ENCODE peak calls at places on chromosomes 12 and 14, in five cellular contexts. V is ovary, D is stomach, X is uterus, W is testis. J is an unnamed sample.

GRCh38 chr14:82445810-82446575 is 912.3 kb upstream of the SEL1L start:
- DNase-seq in D (no peak), W (no peak), X (no peak), V (no peak), J (no peak)

GRCh38 chr14:24513009-24513408 is 4.9 kb upstream of the CMA1 start:
- DNase-seq in W (no peak), X (no peak), V (no peak), D (no peak), J (no peak)

GRCh38 chr12:12684375-12685106 is 11.4 kb downstream of the GPR19 start:
- DNase-seq in V (no peak), X (no peak), D (no peak), W (peak), J (peak)

GRCh38 chr12:112340983-112341840 is 41.0 kb downstream of the HECTD4 start:
- DNase-seq in X (no peak), W (no peak), D (no peak), V (no peak), J (no peak)

GRCh38 chr14:56412453-56413434 is 166.9 kb upstream of the TMEM260 start:
- DNase-seq in X (no peak), V (no peak), W (no peak), D (no peak), J (no peak)

GRCh38 chr14:92026548-92027190 is 13.2 kb downstream of the TRIP11 start:
- DNase-seq in X (no peak), D (no peak), V (no peak), W (no peak), J (no peak)

GRCh38 chr12:38544357-38545066 is 227.9 kb downstream of the ALG10B start:
- DNase-seq in V (no peak), D (no peak), X (no peak), W (peak), J (no peak)

GRCh38 chr14:56491299-56492285 is 88.0 kb upstream of the TMEM260 start:
- DNase-seq in W (peak), V (peak), X (no peak), D (no peak), J (peak)

GRCh38 chr12:12585115-12585862 is 22.6 kb upstream of the DUSP16 start:
- DNase-seq in X (no peak), V (no peak), W (no peak), D (no peak), J (peak)

GRCh38 chr12:12735301-12735700 is 18.1 kb downstream of the CDKN1B start:
- DNase-seq in W (no peak), X (no peak), D (no peak), V (no peak), J (no peak)

GRCh38 chr14:96255501-96256366 is at the start of gene BDKRB1:
- DNase-seq in W (no peak), V (no peak), X (no peak), D (no peak), J (no peak)
- TF ChIP-seq POLR2A in W (no peak), V (no peak), X (no peak), D (no peak), J (no peak)

GRCh38 chr14:105410642-105411016 is 9.0 kb upstream of the MTA1 start:
- DNase-seq in X (no peak), D (no peak), W (no peak), V (no peak), J (no peak)

GRCh38 chr14:105411017-105411941 is 8.3 kb upstream of the MTA1 start:
- DNase-seq in W (no peak), V (no peak), D (peak), X (no peak), J (peak)

GRCh38 chr14:105411985-105412767 is 7.5 kb upstream of the MTA1 start:
- DNase-seq in X (no peak), D (no peak), V (no peak), W (no peak), J (no peak)

GRCh38 chr14:105408592-105408991 is 10.3 kb downstream of the TEX22 start:
- DNase-seq in X (no peak), W (no peak), V (no peak), D (no peak), J (no peak)

GRCh38 chr14:105409379-105409778 is 10.2 kb upstream of the MTA1 start:
- DNase-seq in V (no peak), D (no peak), X (no peak), W (no peak), J (no peak)
- TF ChIP-seq POLR2A in V (no peak), D (no peak), X (no peak), W (no peak), J (no peak)

DNA sequence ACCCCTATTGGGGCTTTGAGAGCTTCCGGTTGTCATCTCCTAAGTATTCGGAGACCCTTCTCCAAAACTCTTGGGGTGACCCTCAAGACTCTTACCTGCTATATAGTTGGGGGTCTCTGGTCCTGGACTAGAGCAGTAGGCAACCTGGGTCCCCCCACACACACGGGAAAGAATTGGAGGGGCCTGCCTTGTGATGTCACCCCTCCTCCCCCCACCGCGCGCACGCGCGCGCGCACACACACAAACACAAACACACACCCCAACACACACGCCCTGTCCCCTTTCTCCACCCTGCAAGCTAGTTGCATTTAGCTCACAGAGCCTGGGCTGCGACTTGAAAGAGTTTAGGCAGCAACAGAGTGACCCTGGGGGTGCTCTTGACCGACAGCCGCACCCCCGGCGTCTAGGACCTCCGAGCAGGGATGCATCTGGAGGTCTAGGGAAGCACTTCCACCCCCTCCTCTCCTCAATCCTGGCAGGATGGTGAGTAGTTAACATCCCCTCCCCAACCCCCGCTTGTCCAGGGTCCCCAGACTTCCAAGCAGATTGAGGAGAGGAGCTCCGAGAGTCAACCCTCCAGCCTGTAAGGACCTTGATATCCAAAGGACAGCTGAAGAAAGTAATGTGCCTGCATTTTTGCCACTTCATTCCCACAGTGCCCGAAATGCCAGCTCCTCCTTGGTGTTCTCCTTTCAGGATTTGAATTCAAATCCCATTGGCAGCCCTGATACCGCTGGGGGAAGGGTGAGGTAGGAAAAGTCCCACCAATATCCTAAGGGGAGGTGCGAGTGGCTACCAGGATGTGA is 1.4 kb upstream of the DNAJC14 start:
- DNase-seq in D (peak), X (peak), W (peak), V (peak), J (peak)
- TF ChIP-seq POLR2A in D (no peak), X (peak), W (peak), V (peak), J (no peak)

GRCh38 chr12:6535960-6536847 is 1.9 kb downstream of the GAPDH start:
- DNase-seq in D (no peak), V (no peak), W (no peak), X (no peak), J (no peak)

GRCh38 chr12:6534158-6534913 is at the start of gene GAPDH:
- DNase-seq in D (peak), W (peak), V (peak), X (peak), J (peak)

GRCh38 chr12:6535697-6535946 is 1.3 kb downstream of the GAPDH start:
- DNase-seq in V (no peak), W (no peak), D (no peak), X (no peak), J (no peak)

GRCh38 chr12:6533653-6534157 is 612 bp upstream of the GAPDH start:
- DNase-seq in V (peak), X (peak), W (peak), D (peak), J (peak)

GRCh38 chr12:6534914-6535696 is 788 bp downstream of the GAPDH start:
- DNase-seq in V (peak), X (peak), W (peak), D (peak), J (peak)
- TF ChIP-seq POLR2A in V (peak), X (no peak), W (no peak), D (no peak), J (peak)

GRCh38 chr12:93390565-93391297 is 13.0 kb downstream of the NUDT4 start:
- DNase-seq in D (no peak), W (no peak), V (no peak), X (no peak), J (peak)
- TF ChIP-seq POLR2A in D (no peak), W (no peak), V (no peak), X (no peak), J (no peak)

GRCh38 chr12:76026643-76027063 is 4.9 kb downstream of the PHLDA1 start:
- DNase-seq in D (no peak), V (peak), X (no peak), W (no peak), J (no peak)
- TF ChIP-seq POLR2A in D (no peak), V (no peak), X (no peak), W (no peak), J (no peak)

DNA sequence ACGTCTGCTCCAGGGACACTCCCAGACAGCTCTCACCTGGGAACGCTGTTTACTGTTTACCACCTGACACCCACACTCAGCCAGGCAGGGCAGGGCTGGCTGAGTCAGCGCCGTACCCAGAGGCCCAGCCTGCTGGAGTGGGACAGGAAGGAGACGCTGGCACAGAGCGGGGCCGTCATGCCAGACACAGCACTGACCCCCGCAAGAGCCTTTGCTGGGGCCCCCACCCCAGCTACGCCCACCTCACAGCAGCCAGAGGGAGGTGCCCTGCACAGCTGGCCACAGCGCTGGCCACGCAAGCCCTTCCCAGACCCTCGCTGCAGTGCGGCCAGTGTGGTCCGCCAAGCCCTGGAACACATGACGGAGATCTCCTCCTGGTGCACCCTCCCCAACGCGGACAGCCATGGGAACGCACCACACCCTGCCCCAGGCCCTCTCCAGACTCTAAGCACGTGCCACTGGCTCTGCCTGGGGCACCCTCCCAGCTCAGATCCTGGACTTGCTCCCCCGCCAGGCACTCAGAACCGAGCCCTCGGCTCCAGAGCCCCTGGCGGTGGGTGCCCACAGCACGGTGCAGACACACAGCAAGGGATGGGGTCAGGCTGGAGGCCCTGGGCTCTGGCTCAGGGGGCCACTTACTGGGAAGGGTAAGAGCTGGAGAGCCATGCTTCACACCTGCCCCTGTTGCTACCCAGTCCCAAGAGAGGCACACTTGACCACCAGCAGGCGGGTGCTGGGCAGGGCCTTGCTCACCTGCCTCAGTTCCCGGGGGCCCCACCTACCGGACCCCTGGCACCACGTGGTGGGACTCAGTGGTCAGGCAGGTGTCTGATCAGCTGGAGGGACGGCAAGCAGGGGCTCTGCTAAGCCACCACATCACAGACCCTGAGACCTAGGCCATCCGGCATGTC is 5.6 kb downstream of the AHNAK2 start:
- DNase-seq in X (peak), V (peak), W (no peak), D (peak), J (peak)
- TF ChIP-seq POLR2A in X (no peak), V (no peak), W (no peak), D (no peak), J (no peak)

J was measured in thyroid gland.